ENCODE peak calls at places on chromosomes 12 and 14, in nine cellular contexts. C, A, H, S, E, O, Q, J and G are unnamed samples.

GRCh38 chr14:77407158-77407557 is 16.2 kb downstream of the NOXRED1 start:
- DNase-seq in S (no peak), J (no peak), Q (no peak), O (no peak), C (no peak), E (no peak), A (no peak), H (no peak), G (no peak)

GRCh38 chr12:122099856-122100255 is 21.3 kb downstream of the MLXIP start:
- DNase-seq in Q (no peak), J (no peak), E (no peak), H (no peak), A (no peak), O (no peak), C (no peak), S (no peak), G (no peak)

GRCh38 chr14:76780875-76781647 is 19.8 kb downstream of the VASH1 start:
- DNase-seq in Q (no peak), C (no peak), J (no peak), S (no peak), E (no peak), H (no peak), O (no peak), A (no peak), G (peak; percentile 62)

GRCh38 chr14:94933411-94933964 is 163.6 kb upstream of the GSC start:
- DNase-seq in C (no peak), A (no peak), H (no peak), J (no peak), Q (no peak), E (no peak), S (no peak), O (peak; percentile 88), G (no peak)

GRCh38 chr14:105025429-105025828 is 4.5 kb upstream of the CDCA4 start:
- DNase-seq in S (no peak), E (no peak), J (no peak), H (no peak), Q (no peak), C (no peak), A (no peak), O (no peak), G (no peak)

GRCh38 chr12:44247588-44247987 is 411.7 kb downstream of the TMEM117 start:
- DNase-seq in A (no peak), C (no peak), S (no peak), O (no peak), E (no peak), J (no peak), Q (no peak), H (no peak), G (no peak)

GRCh38 chr12:111410229-111411186 is 4.8 kb downstream of the SH2B3 start:
- DNase-seq in C (no peak), A (no peak), S (no peak), Q (no peak), H (no peak), O (no peak), J (no peak), E (no peak), G (no peak)

GRCh38 chr12:93964936-93965335 is 183.4 kb upstream of the PLXNC1 start:
- DNase-seq in C (no peak), S (no peak), A (no peak), O (no peak), Q (no peak), E (no peak), J (no peak), H (no peak), G (no peak)

GRCh38 chr12:3107071-3107583 is 29.9 kb downstream of the TSPAN9 start:
- DNase-seq in S (no peak), J (no peak), E (no peak), H (no peak), A (no peak), C (no peak), Q (no peak), O (peak; percentile 31), G (no peak)

GRCh38 chr14:97976861-97977260 is 1179.7 kb downstream of the VRK1 start:
- DNase-seq in S (no peak), C (no peak), H (no peak), Q (no peak), E (no peak), J (peak; percentile 35), O (peak; percentile 1), A (no peak), G (no peak)

GRCh38 chr14:69543341-69544249 is 31.1 kb downstream of the CCDC177 start:
- DNase-seq in C (peak; percentile 77), E (no peak), J (peak; percentile 83), O (peak; percentile 90), A (peak; percentile 44), Q (no peak), S (no peak), H (peak; percentile 56), G (no peak)

GRCh38 chr12:106123551-106123991 is 15.2 kb downstream of the NUAK1 start:
- DNase-seq in J (no peak), Q (no peak), C (no peak), E (no peak), H (no peak), S (no peak), A (no peak), O (peak; percentile 92), G (no peak)